ENCODE peak calls at places on chromosomes 2 and 18, in five cellular contexts. One of them, this sample, is unnamed.

GRCh38 chr2:720842-721241 is 43.6 kb upstream of the TMEM18 start:
- DNase-seq in NCI-H2081: no peak
- DNase-seq in myocyte: no peak
- DNase-seq in epithelial cell of prostate: no peak
- DNase-seq in RWPE1: no peak
- DNase-seq in this sample: no peak

GRCh38 chr2:95041824-95042442 is 16.4 kb downstream of the MAL start:
- DNase-seq in NCI-H2081: no peak
- DNase-seq in myocyte: no peak
- DNase-seq in epithelial cell of prostate: no peak
- DNase-seq in RWPE1: no peak
- DNase-seq in this sample: no peak

GRCh38 chr2:69652206-69652605 is 8.7 kb upstream of the AAK1 start:
- DNase-seq in NCI-H2081: no peak
- DNase-seq in myocyte: peak
- DNase-seq in epithelial cell of prostate: peak
- DNase-seq in RWPE1: peak
- DNase-seq in this sample: no peak

GRCh38 chr2:157246212-157247067 is 11.1 kb upstream of the GALNT5 start:
- DNase-seq in NCI-H2081: no peak
- DNase-seq in myocyte: peak
- DNase-seq in epithelial cell of prostate: peak
- DNase-seq in RWPE1: peak
- DNase-seq in this sample: no peak

GRCh38 chr18:42412896-42413295 is 457.9 kb downstream of the PIK3C3 start:
- DNase-seq in NCI-H2081: no peak
- DNase-seq in myocyte: no peak
- DNase-seq in epithelial cell of prostate: no peak
- DNase-seq in RWPE1: peak
- DNase-seq in this sample: no peak

GRCh38 chr18:34909637-34910364 is 131.4 kb upstream of the MAPRE2 start:
- DNase-seq in NCI-H2081: no peak
- DNase-seq in myocyte: peak
- DNase-seq in epithelial cell of prostate: no peak
- DNase-seq in RWPE1: no peak
- DNase-seq in this sample: no peak

GRCh38 chr2:175137793-175138192 is 30.2 kb downstream of the ATF2 start:
- DNase-seq in NCI-H2081: no peak
- DNase-seq in myocyte: no peak
- DNase-seq in epithelial cell of prostate: no peak
- DNase-seq in RWPE1: no peak
- DNase-seq in this sample: no peak

GRCh38 chr2:191691016-191691725 is 13.2 kb downstream of the NABP1 start:
- DNase-seq in NCI-H2081: peak
- DNase-seq in myocyte: peak
- DNase-seq in epithelial cell of prostate: no peak
- DNase-seq in RWPE1: peak
- DNase-seq in this sample: no peak

GRCh38 chr2:73225513-73226360 is 7.3 kb downstream of the PRADC1 start:
- DNase-seq in NCI-H2081: no peak
- DNase-seq in myocyte: no peak
- DNase-seq in epithelial cell of prostate: no peak
- DNase-seq in RWPE1: no peak
- DNase-seq in this sample: no peak

GRCh38 chr2:36597003-36597531 is 901 bp downstream of the FEZ2 start:
- DNase-seq in NCI-H2081: no peak
- DNase-seq in myocyte: no peak
- DNase-seq in epithelial cell of prostate: no peak
- DNase-seq in RWPE1: no peak
- DNase-seq in this sample: no peak

GRCh38 chr2:235856820-235857185 is 311.4 kb downstream of the GBX2 start:
- DNase-seq in NCI-H2081: no peak
- DNase-seq in myocyte: no peak
- DNase-seq in epithelial cell of prostate: no peak
- DNase-seq in RWPE1: no peak
- DNase-seq in this sample: no peak

GRCh38 chr18:13613591-13614317 is 112.6 kb downstream of the FAM210A start:
- DNase-seq in NCI-H2081: no peak
- DNase-seq in myocyte: no peak
- DNase-seq in epithelial cell of prostate: no peak
- DNase-seq in RWPE1: no peak
- DNase-seq in this sample: no peak

GRCh38 chr2:121888189-121888557 is 132.7 kb downstream of the TSN start:
- DNase-seq in NCI-H2081: no peak
- DNase-seq in myocyte: no peak
- DNase-seq in epithelial cell of prostate: peak
- DNase-seq in RWPE1: peak
- DNase-seq in this sample: no peak

GRCh38 chr18:55509631-55510372 is 78.2 kb downstream of the TCF4 start:
- DNase-seq in NCI-H2081: no peak
- DNase-seq in myocyte: peak
- DNase-seq in epithelial cell of prostate: no peak
- DNase-seq in RWPE1: no peak
- DNase-seq in this sample: no peak

GRCh38 chr2:8487461-8487932 is 194.4 kb upstream of the ID2 start:
- DNase-seq in NCI-H2081: no peak
- DNase-seq in myocyte: no peak
- DNase-seq in epithelial cell of prostate: no peak
- DNase-seq in RWPE1: no peak
- DNase-seq in this sample: no peak

GRCh38 chr2:141331127-141331526 is 799.7 kb downstream of the LRP1B start:
- DNase-seq in NCI-H2081: no peak
- DNase-seq in myocyte: peak
- DNase-seq in epithelial cell of prostate: peak
- DNase-seq in RWPE1: peak
- DNase-seq in this sample: no peak

GRCh38 chr2:126777620-126777978 is 121.1 kb upstream of the TEX51 start:
- DNase-seq in NCI-H2081: no peak
- DNase-seq in myocyte: no peak
- DNase-seq in epithelial cell of prostate: no peak
- DNase-seq in RWPE1: no peak
- DNase-seq in this sample: no peak

GRCh38 chr2:143668236-143668635 is 539.0 kb downstream of the ARHGAP15 start:
- DNase-seq in NCI-H2081: peak
- DNase-seq in myocyte: no peak
- DNase-seq in epithelial cell of prostate: no peak
- DNase-seq in RWPE1: no peak
- DNase-seq in this sample: no peak

GRCh38 chr2:151482310-151482709 is 72.6 kb downstream of the RIF1 start:
- DNase-seq in NCI-H2081: no peak
- DNase-seq in myocyte: no peak
- DNase-seq in epithelial cell of prostate: no peak
- DNase-seq in RWPE1: no peak
- DNase-seq in this sample: no peak

GRCh38 chr2:143885461-143885860 is 634.5 kb downstream of the ZEB2 start:
- DNase-seq in NCI-H2081: no peak
- DNase-seq in myocyte: no peak
- DNase-seq in epithelial cell of prostate: no peak
- DNase-seq in RWPE1: no peak
- DNase-seq in this sample: no peak

GRCh38 chr2:100984892-100985307 is 17.2 kb upstream of the RPL31 start:
- DNase-seq in NCI-H2081: peak
- DNase-seq in myocyte: peak
- DNase-seq in epithelial cell of prostate: no peak
- DNase-seq in RWPE1: peak
- DNase-seq in this sample: peak

This sample was measured in NCI-H2107.